ENCODE peak calls at places on chromosomes 1 and 21, in four cellular contexts. One of them, this sample, is unnamed.

GRCh38 chr1:162823231-162823630 is 32.7 kb downstream of the HSD17B7 start:
- DNase-seq in T-helper 2 cell: no peak
- DNase-seq in stimulated activated CD4-positive, alpha-beta T cell treated with anti-CD3 and anti-CD28 coated beads, Interleukin-1b, Interleukin-23, amount 100 ng/mL, for 4 hours: no peak
- DNase-seq in NCI-H510A treated with DMSO at 0.1 percent for 48 hours: no peak
- DNase-seq in this sample: no peak

GRCh38 chr1:12185036-12185435 is 18.2 kb downstream of the TNFRSF1B start:
- DNase-seq in stimulated activated CD4-positive, alpha-beta T cell treated with anti-CD3 and anti-CD28 coated beads, Interleukin-1b, Interleukin-23, amount 100 ng/mL, for 4 hours: no peak
- DNase-seq in T-helper 2 cell: no peak
- DNase-seq in NCI-H510A treated with DMSO at 0.1 percent for 48 hours: no peak
- DNase-seq in this sample: no peak

GRCh38 chr1:162704673-162705424 is 72.6 kb downstream of the DDR2 start:
- DNase-seq in T-helper 2 cell: no peak
- DNase-seq in stimulated activated CD4-positive, alpha-beta T cell treated with anti-CD3 and anti-CD28 coated beads, Interleukin-1b, Interleukin-23, amount 100 ng/mL, for 4 hours: no peak
- DNase-seq in NCI-H510A treated with DMSO at 0.1 percent for 48 hours: no peak
- DNase-seq in this sample: no peak

GRCh38 chr1:5427026-5427613 is 565.1 kb downstream of the NPHP4 start:
- DNase-seq in stimulated activated CD4-positive, alpha-beta T cell treated with anti-CD3 and anti-CD28 coated beads, Interleukin-1b, Interleukin-23, amount 100 ng/mL, for 4 hours: no peak
- DNase-seq in T-helper 2 cell: no peak
- DNase-seq in NCI-H510A treated with DMSO at 0.1 percent for 48 hours: no peak
- DNase-seq in this sample: no peak

GRCh38 chr1:241411776-241412338 is 54.9 kb upstream of the RGS7 start:
- DNase-seq in NCI-H510A treated with DMSO at 0.1 percent for 48 hours: no peak
- DNase-seq in stimulated activated CD4-positive, alpha-beta T cell treated with anti-CD3 and anti-CD28 coated beads, Interleukin-1b, Interleukin-23, amount 100 ng/mL, for 4 hours: no peak
- DNase-seq in T-helper 2 cell: no peak
- DNase-seq in this sample: no peak

GRCh38 chr1:156482276-156482675 is 18.3 kb downstream of the MEF2D start:
- DNase-seq in NCI-H510A treated with DMSO at 0.1 percent for 48 hours: no peak
- DNase-seq in stimulated activated CD4-positive, alpha-beta T cell treated with anti-CD3 and anti-CD28 coated beads, Interleukin-1b, Interleukin-23, amount 100 ng/mL, for 4 hours: no peak
- DNase-seq in T-helper 2 cell: no peak
- DNase-seq in this sample: no peak

GRCh38 chr1:206586501-206587445 is 25.5 kb downstream of the EIF2D start:
- DNase-seq in stimulated activated CD4-positive, alpha-beta T cell treated with anti-CD3 and anti-CD28 coated beads, Interleukin-1b, Interleukin-23, amount 100 ng/mL, for 4 hours: no peak
- DNase-seq in T-helper 2 cell: no peak
- DNase-seq in NCI-H510A treated with DMSO at 0.1 percent for 48 hours: no peak
- DNase-seq in this sample: no peak

GRCh38 chr21:38807481-38807880 is 1.8 kb downstream of the ETS2 start:
- DNase-seq in T-helper 2 cell: no peak
- DNase-seq in NCI-H510A treated with DMSO at 0.1 percent for 48 hours: no peak
- DNase-seq in stimulated activated CD4-positive, alpha-beta T cell treated with anti-CD3 and anti-CD28 coated beads, Interleukin-1b, Interleukin-23, amount 100 ng/mL, for 4 hours: no peak
- DNase-seq in this sample: no peak

GRCh38 chr1:1206376-1207253 is at the start of gene TNFRSF18:
- DNase-seq in stimulated activated CD4-positive, alpha-beta T cell treated with anti-CD3 and anti-CD28 coated beads, Interleukin-1b, Interleukin-23, amount 100 ng/mL, for 4 hours: no peak
- DNase-seq in NCI-H510A treated with DMSO at 0.1 percent for 48 hours: peak
- DNase-seq in T-helper 2 cell: peak
- DNase-seq in this sample: no peak

GRCh38 chr1:235513495-235514366 is 9.5 kb upstream of the B3GALNT2 start:
- DNase-seq in T-helper 2 cell: no peak
- DNase-seq in stimulated activated CD4-positive, alpha-beta T cell treated with anti-CD3 and anti-CD28 coated beads, Interleukin-1b, Interleukin-23, amount 100 ng/mL, for 4 hours: no peak
- DNase-seq in NCI-H510A treated with DMSO at 0.1 percent for 48 hours: peak
- DNase-seq in this sample: no peak

GRCh38 chr21:46150073-46150472 is 5.3 kb downstream of the FTCD start:
- DNase-seq in stimulated activated CD4-positive, alpha-beta T cell treated with anti-CD3 and anti-CD28 coated beads, Interleukin-1b, Interleukin-23, amount 100 ng/mL, for 4 hours: no peak
- DNase-seq in T-helper 2 cell: no peak
- DNase-seq in NCI-H510A treated with DMSO at 0.1 percent for 48 hours: no peak
- DNase-seq in this sample: no peak

GRCh38 chr1:22018583-22019559 is 17.4 kb downstream of the CELA3A start:
- DNase-seq in NCI-H510A treated with DMSO at 0.1 percent for 48 hours: no peak
- DNase-seq in T-helper 2 cell: peak
- DNase-seq in stimulated activated CD4-positive, alpha-beta T cell treated with anti-CD3 and anti-CD28 coated beads, Interleukin-1b, Interleukin-23, amount 100 ng/mL, for 4 hours: peak
- DNase-seq in this sample: no peak

GRCh38 chr21:39386194-39386593 is 37.3 kb upstream of the HMGN1 start:
- DNase-seq in NCI-H510A treated with DMSO at 0.1 percent for 48 hours: no peak
- DNase-seq in T-helper 2 cell: no peak
- DNase-seq in stimulated activated CD4-positive, alpha-beta T cell treated with anti-CD3 and anti-CD28 coated beads, Interleukin-1b, Interleukin-23, amount 100 ng/mL, for 4 hours: no peak
- DNase-seq in this sample: no peak